ENCODE peak calls at places on chromosomes 16 and 17, in four cellular contexts. N is GM12878, W is spleen, H is H1. P is an unnamed sample.

GRCh38 chr16:17173134-17173729 is 297.5 kb downstream of the XYLT1 start:
- DNase-seq in W (peak; percentile 87), H (no peak), N (no peak), P (no peak)

GRCh38 chr17:67157732-67158639 is 87.0 kb downstream of the HELZ start:
- DNase-seq in W (no peak), H (no peak), N (peak; percentile 2), P (peak; percentile 14)

GRCh38 chr17:40551091-40551873 is 14.0 kb downstream of the CCR7 start:
- DNase-seq in N (no peak), W (peak; percentile 69), H (no peak), P (no peak)

GRCh38 chr17:3877220-3877619 is 15.6 kb downstream of the CAMKK1 start:
- DNase-seq in N (no peak), H (no peak), W (no peak), P (no peak)

GRCh38 chr17:75694536-75694935 is 26.7 kb upstream of the ITGB4 start:
- DNase-seq in N (no peak), H (no peak), W (peak; percentile 31), P (no peak)

GRCh38 chr17:65196617-65197016 is 59.4 kb downstream of the RGS9 start:
- DNase-seq in W (no peak), N (no peak), H (no peak), P (no peak)

GRCh38 chr17:77285594-77286390 is 145.0 kb downstream of the SEC14L1 start:
- DNase-seq in N (no peak), W (peak; percentile 91), H (no peak), P (no peak)

GRCh38 chr16:81779540-81780320 is 639 bp downstream of the PLCG2 start:
- DNase-seq in H (peak; percentile 58), N (no peak), W (peak; percentile 91), P (no peak)

GRCh38 chr17:72021417-72022041 is 99.3 kb upstream of the SOX9 start:
- DNase-seq in W (no peak), N (no peak), H (no peak), P (no peak)

GRCh38 chr17:77128895-77129567 is 11.7 kb upstream of the SEC14L1 start:
- DNase-seq in H (no peak), W (no peak), N (no peak), P (no peak)

GRCh38 chr17:66834919-66835454 is at the start of gene CACNG5:
- DNase-seq in W (no peak), H (peak; percentile 80), N (no peak), P (no peak)

GRCh38 chr16:83147244-83147643 is 520.5 kb downstream of the CDH13 start:
- DNase-seq in W (no peak), H (no peak), N (no peak), P (no peak)

GRCh38 chr16:72172105-72173034 is at the start of gene PMFBP1:
- DNase-seq in N (peak; percentile 88), H (no peak), W (no peak), P (no peak)

GRCh38 chr17:7380321-7380720 is 568 bp upstream of the TNK1 start:
- DNase-seq in N (no peak), H (no peak), W (no peak), P (no peak)

GRCh38 chr16:55476625-55477533 is 2.1 kb upstream of the MMP2 start:
- DNase-seq in W (no peak), H (no peak), N (no peak), P (no peak)

GRCh38 chr16:30875881-30876791 is 17.7 kb downstream of the BCL7C start:
- DNase-seq in H (no peak), N (peak; percentile 67), W (no peak), P (no peak)

GRCh38 chr16:75264999-75265910 is 13.8 kb upstream of the BCAR1 start:
- DNase-seq in N (no peak), W (no peak), H (peak; percentile 60), P (no peak)

GRCh38 chr17:58060596-58061191 is 22.5 kb upstream of the DYNLL2 start:
- DNase-seq in N (no peak), H (no peak), W (peak; percentile 61), P (no peak)

GRCh38 chr16:30659507-30660423 is 1.5 kb downstream of the FBRS start:
- DNase-seq in W (peak; percentile 94), N (no peak), H (no peak), P (no peak)

GRCh38 chr17:78889525-78889924 is 13.5 kb downstream of the CEP295NL start:
- DNase-seq in W (no peak), H (no peak), N (peak; percentile 31), P (no peak)

GRCh38 chr17:58335061-58335731 is 6.6 kb upstream of the TSPOAP1 start:
- DNase-seq in N (no peak), H (no peak), W (peak; percentile 83), P (no peak)

GRCh38 chr17:63116967-63117366 is 150.9 kb downstream of the TANC2 start:
- DNase-seq in H (no peak), N (no peak), W (no peak), P (no peak)

GRCh38 chr16:87486282-87486681 is 6.5 kb downstream of the ZCCHC14 start:
- DNase-seq in W (no peak), H (no peak), N (no peak), P (no peak)

GRCh38 chr16:87484487-87485331 is 8.1 kb downstream of the ZCCHC14 start:
- DNase-seq in H (no peak), N (no peak), W (no peak), P (no peak)

GRCh38 chr16:87489434-87490045 is 3.3 kb downstream of the ZCCHC14 start:
- DNase-seq in W (no peak), H (no peak), N (no peak), P (no peak)

GRCh38 chr16:87490091-87490798 is 2.6 kb downstream of the ZCCHC14 start:
- DNase-seq in N (no peak), W (no peak), H (no peak), P (no peak)

GRCh38 chr16:87487361-87487924 is 5.4 kb downstream of the ZCCHC14 start:
- DNase-seq in H (peak; percentile 72), W (no peak), N (no peak), P (no peak)
- TF ChIP-seq POLR2AphosphoS5 in H (no peak), W (no peak), N (no peak), P (no peak)

GRCh38 chr16:11105038-11105903 is 150.7 kb downstream of the SOCS1 start:
- DNase-seq in H (no peak), N (peak; percentile 86), W (no peak), P (peak; percentile 84)
- TF ChIP-seq POLR2AphosphoS5 in H (no peak), N (peak; percentile 74), W (peak; percentile 84), P (no peak)

DNA sequence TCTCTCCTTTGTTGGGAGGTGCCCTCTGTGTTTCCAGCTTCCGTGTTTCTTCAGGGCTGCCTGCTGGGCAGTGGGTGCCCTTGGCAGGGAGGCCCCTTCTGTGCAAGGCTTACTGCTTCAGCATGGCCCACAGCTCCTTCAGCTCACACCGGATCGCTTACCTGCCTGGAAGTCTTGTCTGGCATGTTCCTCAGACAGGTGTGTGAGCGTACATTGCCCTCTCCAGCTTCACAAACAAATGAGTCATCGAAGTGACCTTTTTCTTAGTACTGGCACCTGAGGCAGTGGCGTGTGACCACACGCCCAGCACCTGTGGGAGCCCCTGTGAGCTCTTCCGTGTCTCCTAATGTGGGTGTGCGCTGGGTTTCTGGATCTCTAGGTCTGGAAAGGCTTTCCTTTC is 3.5 kb downstream of the RAB40C start:
- DNase-seq in W (no peak), H (no peak), N (no peak), P (no peak)
- TF ChIP-seq POLR2AphosphoS5 in W (no peak), H (no peak), N (no peak), P (no peak)

DNA sequence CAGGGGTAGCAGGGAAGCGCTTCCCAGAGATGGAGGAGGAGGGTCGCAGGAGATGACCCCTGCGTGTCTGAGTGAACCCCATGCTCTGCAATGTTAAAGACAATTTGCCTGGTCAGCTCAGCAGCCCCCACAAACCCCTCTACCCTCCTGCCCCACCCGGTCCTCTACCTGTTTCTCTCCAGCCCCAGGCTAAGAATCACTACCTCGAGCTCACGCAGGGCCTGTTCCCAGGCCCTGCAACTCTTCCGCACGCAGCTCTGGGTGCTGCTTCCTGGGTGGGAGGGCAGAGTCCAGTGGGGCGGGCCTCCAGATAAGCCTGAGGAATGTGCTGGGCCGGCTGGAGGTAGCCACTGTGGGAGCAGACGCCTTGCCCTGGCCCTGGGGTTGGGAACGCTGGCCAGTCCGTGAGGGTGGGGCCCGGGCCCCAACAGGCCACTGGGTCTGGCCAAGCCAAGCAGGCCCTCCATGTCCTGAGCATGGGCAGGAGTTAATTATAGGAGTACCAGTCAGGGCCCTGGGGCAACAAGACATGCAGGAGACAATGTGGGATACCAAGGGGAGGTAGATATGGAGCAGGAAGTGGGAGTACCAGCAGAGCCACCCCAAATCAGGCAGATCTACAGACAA is 6.1 kb downstream of the DOK4 start:
- DNase-seq in N (no peak), H (no peak), W (peak; percentile 74), P (no peak)
- TF ChIP-seq POLR2AphosphoS5 in N (no peak), H (no peak), W (no peak), P (no peak)

GRCh38 chr17:50934672-50935200 is 68.6 kb upstream of the TOB1 start:
- DNase-seq in W (no peak), H (no peak), N (no peak), P (no peak)

GRCh38 chr17:50928662-50929061 is 62.5 kb upstream of the TOB1 start:
- DNase-seq in W (no peak), H (no peak), N (no peak), P (no peak)

GRCh38 chr17:50932584-50932901 is 66.4 kb upstream of the TOB1 start:
- DNase-seq in N (no peak), H (no peak), W (peak; percentile 70), P (no peak)

GRCh38 chr17:50934161-50934560 is 68.0 kb upstream of the TOB1 start:
- DNase-seq in N (no peak), W (no peak), H (no peak), P (no peak)

DNA sequence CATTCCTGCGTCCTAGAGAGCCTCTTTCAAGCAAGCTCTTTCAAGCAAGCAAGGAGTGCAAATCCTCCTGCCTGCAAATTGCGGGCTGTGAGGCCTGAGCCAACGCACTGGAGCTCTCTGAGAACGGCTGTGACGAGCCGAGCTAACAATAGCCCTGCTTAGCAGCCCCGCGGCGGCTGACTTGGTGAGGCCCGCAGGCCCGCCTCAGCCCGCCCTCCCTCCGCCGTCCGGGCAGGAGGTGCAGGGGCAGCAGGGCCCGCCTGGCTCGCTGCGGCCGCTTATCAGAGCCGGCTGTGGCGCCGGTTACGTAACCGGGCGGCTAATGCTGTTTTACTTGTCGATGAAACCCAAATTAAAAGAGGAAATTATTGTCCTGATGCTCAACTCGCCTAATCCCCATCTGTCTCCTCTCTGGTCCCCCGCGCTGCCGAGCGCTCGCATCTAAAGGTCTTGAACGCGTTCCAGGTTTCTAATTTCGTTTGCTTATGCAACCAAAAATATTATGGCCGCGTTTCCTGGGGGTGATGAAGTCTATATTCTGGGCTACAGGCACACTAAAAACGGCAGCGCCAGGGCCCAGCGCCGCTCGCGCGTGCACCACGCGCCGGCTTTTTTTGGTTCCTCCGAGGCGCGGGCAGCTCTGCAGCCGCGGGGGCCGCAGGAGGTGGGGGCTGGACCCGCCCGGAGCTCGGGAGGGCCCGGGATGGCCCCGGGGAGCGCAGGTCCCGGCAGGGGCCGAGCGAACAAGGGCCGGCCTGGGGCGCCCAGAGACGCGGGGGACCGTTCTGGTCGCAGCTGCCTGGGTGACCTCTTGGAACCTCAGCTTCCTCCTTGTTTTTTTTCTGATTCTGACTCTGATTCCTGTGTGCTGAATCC is 65.1 kb upstream of the TOB1 start:
- DNase-seq in H (peak; percentile 77), N (no peak), W (peak; percentile 92), P (no peak)
- TF ChIP-seq POLR2AphosphoS5 in H (no peak), N (no peak), W (peak; percentile 45), P (no peak)

P was measured in SK-N-MC.